ENCODE peak calls at places on chromosome 13, in ten cellular contexts. G is bronchial epithelial cell; U is AG04450; C is psoas muscle; P is nephron progenitor cell; F is dorsolateral prefrontal cortex; K is activated T-cell treated with anti-CD3 and anti-CD28 coated beads, Interleukin-2, amount 50 U/mL, for 1 hour; L is GM23248; R is stimulated activated CD8-positive, alpha-beta memory T cell treated with anti-CD3 and anti-CD28 coated beads, Interleukin-12 subunit alpha, Interleukin-12 subunit beta, amount 100 ng/mL, for 1 hour; E is HCEC 1CT. A is an unnamed sample.

GRCh38 chr13:108060111-108060510 is 155.2 kb downstream of the LIG4 start:
- DNase-seq in L (no peak), C (no peak), E (no peak), G (no peak), U (no peak), P (no peak), R (no peak), F (no peak), K (no peak), A (no peak)

GRCh38 chr13:104936304-104936703 is 1599.2 kb downstream of the EFNB2 start:
- DNase-seq in R (no peak), K (no peak), C (no peak), F (no peak), L (no peak), P (no peak), G (no peak), E (no peak), U (no peak), A (no peak)

GRCh38 chr13:94254737-94255136 is 224.7 kb downstream of the DCT start:
- DNase-seq in K (no peak), C (no peak), R (no peak), L (peak; percentile 30), U (no peak), E (peak; percentile 45), G (no peak), P (no peak), F (no peak), A (no peak)

GRCh38 chr13:53121879-53122278 is 93.3 kb downstream of the OLFM4 start:
- DNase-seq in G (no peak), L (no peak), U (no peak), P (no peak), F (no peak), E (no peak), K (no peak), C (no peak), R (no peak), A (no peak)

GRCh38 chr13:79481685-79482052 is 714 bp downstream of the NDFIP2 start:
- DNase-seq in F (peak; percentile 17), U (no peak), L (peak; percentile 32), R (no peak), P (no peak), K (peak; percentile 56), G (peak; percentile 77), C (no peak), E (no peak), A (no peak)

GRCh38 chr13:24680258-24680920 is at the start of gene ATP12A:
- DNase-seq in U (no peak), R (no peak), E (no peak), P (peak; percentile 79), F (no peak), K (peak; percentile 48), L (peak; percentile 52), G (no peak), C (no peak), A (peak; percentile 46)

GRCh38 chr13:38990693-38991092 is at the start of gene STOML3:
- DNase-seq in L (no peak), P (no peak), E (no peak), U (no peak), K (no peak), G (no peak), C (no peak), R (no peak), F (no peak), A (no peak)

GRCh38 chr13:22447132-22447886 is 733.5 kb upstream of the SGCG start:
- DNase-seq in R (no peak), L (no peak), F (no peak), E (no peak), K (no peak), C (no peak), G (no peak), P (no peak), U (no peak), A (no peak)

GRCh38 chr13:114128624-114129522 is 3.5 kb downstream of the RASA3 start:
- DNase-seq in F (no peak), E (peak; percentile 97), U (peak; percentile 68), P (no peak), K (peak; percentile 90), C (peak; percentile 84), R (peak; percentile 87), L (peak; percentile 98), G (peak; percentile 27), A (peak; percentile 93)

GRCh38 chr13:38582133-38582532 is 104.7 kb upstream of the FREM2 start:
- DNase-seq in C (no peak), E (peak; percentile 45), P (peak; percentile 12), F (no peak), G (peak; percentile 41), R (no peak), K (no peak), U (no peak), L (peak; percentile 57), A (no peak)

GRCh38 chr13:94006271-94006670 is 473.2 kb downstream of the DCT start:
- DNase-seq in K (no peak), E (no peak), L (no peak), U (no peak), P (no peak), R (no peak), G (no peak), F (no peak), C (no peak), A (no peak)

GRCh38 chr13:45807520-45808099 is 43.9 kb downstream of the SIAH3 start:
- DNase-seq in U (no peak), C (no peak), F (peak; percentile 21), E (peak; percentile 46), R (no peak), P (no peak), G (peak; percentile 78), K (no peak), L (peak; percentile 59), A (peak; percentile 28)

GRCh38 chr13:44373601-44374347 is at the start of gene SERP2:
- DNase-seq in E (no peak), F (peak; percentile 40), K (no peak), L (peak; percentile 43), P (peak; percentile 71), C (peak; percentile 33), R (no peak), G (no peak), U (no peak), A (no peak)

GRCh38 chr13:38002596-38002995 is 133.0 kb upstream of the TRPC4 start:
- DNase-seq in U (no peak), L (no peak), K (no peak), E (no peak), G (no peak), P (no peak), F (no peak), C (no peak), R (no peak), A (no peak)

GRCh38 chr13:39565036-39565949 is 37.7 kb downstream of the LHFPL6 start:
- DNase-seq in R (no peak), K (no peak), F (peak; percentile 26), C (peak; percentile 16), P (no peak), U (peak; percentile 83), G (peak; percentile 87), E (peak; percentile 96), L (peak; percentile 93), A (no peak)